ENCODE peak calls at places on chromosomes 5 and 9, in four cellular contexts. One of them, this sample, is unnamed.

GRCh38 chr9:33742519-33742918 is 52.8 kb upstream of the PRSS3 start:
- DNase-seq in IMR-90: no peak
- DNase-seq in cerebellum: no peak
- DNase-seq in kidney tubule cell: no peak
- DNase-seq in this sample: no peak

GRCh38 chr5:72661405-72661804 is 154.2 kb upstream of the ZNF366 start:
- DNase-seq in kidney tubule cell: peak
- DNase-seq in IMR-90: peak
- DNase-seq in cerebellum: no peak
- DNase-seq in this sample: no peak

GRCh38 chr5:56601641-56602071 is 213.7 kb upstream of the MAP3K1 start:
- DNase-seq in kidney tubule cell: peak
- DNase-seq in cerebellum: no peak
- DNase-seq in IMR-90: peak
- DNase-seq in this sample: no peak

GRCh38 chr5:120405923-120406322 is 58.2 kb upstream of the PRR16 start:
- DNase-seq in IMR-90: peak
- DNase-seq in kidney tubule cell: peak
- DNase-seq in cerebellum: no peak
- DNase-seq in this sample: no peak

GRCh38 chr5:180555168-180555921 is 36.0 kb downstream of the SCGB3A1 start:
- DNase-seq in IMR-90: peak
- DNase-seq in cerebellum: no peak
- DNase-seq in kidney tubule cell: no peak
- DNase-seq in this sample: no peak

GRCh38 chr9:125816321-125816720 is 69.1 kb downstream of the PBX3 start:
- DNase-seq in cerebellum: no peak
- DNase-seq in IMR-90: no peak
- DNase-seq in kidney tubule cell: no peak
- DNase-seq in this sample: no peak

GRCh38 chr5:141814064-141814982 is 63.9 kb downstream of the PCDH1 start:
- DNase-seq in kidney tubule cell: peak
- DNase-seq in IMR-90: no peak
- DNase-seq in cerebellum: peak
- DNase-seq in this sample: peak

GRCh38 chr5:10481241-10481932 is 39.7 kb downstream of the ROPN1L start:
- DNase-seq in cerebellum: no peak
- DNase-seq in kidney tubule cell: no peak
- DNase-seq in IMR-90: no peak
- DNase-seq in this sample: no peak

GRCh38 chr5:34525761-34526160 is 130.4 kb upstream of the RAI14 start:
- DNase-seq in IMR-90: no peak
- DNase-seq in cerebellum: no peak
- DNase-seq in kidney tubule cell: no peak
- DNase-seq in this sample: no peak

GRCh38 chr5:21919417-21920022 is 933.6 kb downstream of the CDH12 start:
- DNase-seq in cerebellum: peak
- DNase-seq in IMR-90: peak
- DNase-seq in kidney tubule cell: peak
- DNase-seq in this sample: no peak

GRCh38 chr9:134525841-134526797 is 115.5 kb upstream of the COL5A1 start:
- DNase-seq in IMR-90: no peak
- DNase-seq in kidney tubule cell: no peak
- DNase-seq in cerebellum: no peak
- DNase-seq in this sample: no peak

GRCh38 chr5:130715541-130715940 is 449.5 kb downstream of the HINT1 start:
- DNase-seq in cerebellum: no peak
- DNase-seq in IMR-90: no peak
- DNase-seq in kidney tubule cell: peak
- DNase-seq in this sample: no peak

GRCh38 chr9:133449760-133450159 is 10.0 kb upstream of the CACFD1 start:
- DNase-seq in IMR-90: no peak
- DNase-seq in kidney tubule cell: peak
- DNase-seq in cerebellum: no peak
- DNase-seq in this sample: no peak

GRCh38 chr5:620586-621180 is 8.5 kb downstream of the CEP72 start:
- DNase-seq in kidney tubule cell: no peak
- DNase-seq in IMR-90: no peak
- DNase-seq in cerebellum: no peak
- DNase-seq in this sample: no peak

GRCh38 chr9:128626181-128626580 is 30.5 kb downstream of the DYNC2I2 start:
- DNase-seq in cerebellum: no peak
- DNase-seq in IMR-90: no peak
- DNase-seq in kidney tubule cell: no peak
- DNase-seq in this sample: no peak

GRCh38 chr5:54785729-54786548 is 199.5 kb downstream of the ESM1 start:
- DNase-seq in IMR-90: peak
- DNase-seq in kidney tubule cell: peak
- DNase-seq in cerebellum: peak
- DNase-seq in this sample: no peak

GRCh38 chr5:36305571-36306326 is 4.0 kb upstream of the RANBP3L start:
- DNase-seq in kidney tubule cell: peak
- DNase-seq in cerebellum: peak
- DNase-seq in IMR-90: peak
- DNase-seq in this sample: no peak

GRCh38 chr5:65737842-65738241 is 15.8 kb downstream of the NLN start:
- DNase-seq in cerebellum: no peak
- DNase-seq in kidney tubule cell: no peak
- DNase-seq in IMR-90: no peak
- DNase-seq in this sample: no peak

GRCh38 chr9:134413890-134414731 is 87.9 kb downstream of the RXRA start:
- DNase-seq in kidney tubule cell: peak
- DNase-seq in IMR-90: peak
- DNase-seq in cerebellum: no peak
- DNase-seq in this sample: no peak

GRCh38 chr5:4630031-4630430 is 510.1 kb upstream of the ADAMTS16 start:
- DNase-seq in cerebellum: no peak
- DNase-seq in IMR-90: no peak
- DNase-seq in kidney tubule cell: peak
- DNase-seq in this sample: no peak

GRCh38 chr9:83955985-83956287 is 24.1 kb downstream of the HNRNPK start:
- DNase-seq in IMR-90: no peak
- DNase-seq in kidney tubule cell: no peak
- DNase-seq in cerebellum: no peak
- DNase-seq in this sample: no peak

GRCh38 chr9:85142461-85143401 is 473.2 kb downstream of the NTRK2 start:
- DNase-seq in kidney tubule cell: peak
- DNase-seq in cerebellum: peak
- DNase-seq in IMR-90: no peak
- DNase-seq in this sample: no peak

GRCh38 chr5:63820557-63820956 is 141.7 kb downstream of the HTR1A start:
- DNase-seq in kidney tubule cell: no peak
- DNase-seq in cerebellum: no peak
- DNase-seq in IMR-90: no peak
- DNase-seq in this sample: no peak

GRCh38 chr9:13378171-13378570 is 98.7 kb upstream of the MPDZ start:
- DNase-seq in cerebellum: no peak
- DNase-seq in IMR-90: peak
- DNase-seq in kidney tubule cell: no peak
- DNase-seq in this sample: no peak

This sample was measured in GM12892.